ENCODE peak calls at places on chromosomes 12 and 14, in six cellular contexts. X is neuronal stem cell, W is IMR-90, C is mesendoderm, P is trophoblast cell, A is H1. B is an unnamed sample.
A peak's percentile ranks its signal among the peaks of the same experiment; 100 is the strongest.

GRCh38 chr12:26939953-26940352 is 1.7 kb downstream of the FGFR1OP2 start:
- DNase-seq in X (no peak), W (no peak), C (no peak), P (no peak), A (no peak), B (no peak)

GRCh38 chr12:131604146-131604844 is 106.6 kb upstream of the SFSWAP start:
- DNase-seq in X (no peak), W (no peak), C (no peak), P (no peak), A (no peak), B (no peak)

GRCh38 chr12:123571343-123571813 is 13.0 kb upstream of the TMED2 start:
- DNase-seq in X (no peak), W (peak; percentile 72), C (peak; percentile 65), P (peak; percentile 63), A (no peak), B (peak; percentile 89)

GRCh38 chr12:96473394-96474093 is 15.8 kb upstream of the CFAP54 start:
- DNase-seq in X (no peak), W (peak; percentile 76), C (no peak), P (no peak), A (no peak), B (no peak)

GRCh38 chr12:1907652-1908611 is 10.5 kb downstream of the CACNA2D4 start:
- DNase-seq in X (no peak), W (no peak), C (no peak), P (peak; percentile 23), A (no peak), B (no peak)

GRCh38 chr14:64763801-64764511 is 59.7 kb downstream of the PLEKHG3 start:
- DNase-seq in X (no peak), W (peak; percentile 55), C (peak; percentile 61), P (no peak), A (no peak), B (peak; percentile 80)

GRCh38 chr14:65958664-65959562 is 527.3 kb upstream of the CCDC196 start:
- DNase-seq in X (peak; percentile 42), W (peak; percentile 18), C (peak; percentile 71), P (peak; percentile 57), A (no peak), B (peak; percentile 32)

GRCh38 chr14:91372680-91373495 is 44.7 kb downstream of the CCDC88C start:
- DNase-seq in X (no peak), W (no peak), C (no peak), P (no peak), A (no peak), B (no peak)

GRCh38 chr12:82817368-82817767 is 130.7 kb downstream of the TMTC2 start:
- DNase-seq in X (no peak), W (no peak), C (no peak), P (no peak), A (no peak), B (no peak)

GRCh38 chr12:55074771-55075170 is 51.4 kb upstream of the OR9K2 start:
- DNase-seq in X (no peak), W (no peak), C (no peak), P (no peak), A (no peak), B (no peak)

GRCh38 chr14:23299558-23299957 is 3.1 kb downstream of the PPP1R3E start:
- DNase-seq in X (no peak), W (peak; percentile 70), C (no peak), P (peak; percentile 29), A (no peak), B (peak; percentile 80)

GRCh38 chr12:105077435-105077834 is 6.8 kb downstream of the ALDH1L2 start:
- DNase-seq in X (no peak), W (no peak), C (no peak), P (no peak), A (no peak), B (no peak)

GRCh38 chr12:53105712-53106439 is 2.6 kb downstream of the SOAT2 start:
- DNase-seq in X (no peak), W (no peak), C (no peak), P (no peak), A (no peak), B (no peak)

GRCh38 chr14:82230748-82231147 is 697.1 kb upstream of the SEL1L start:
- DNase-seq in X (no peak), W (no peak), C (no peak), P (no peak), A (no peak), B (no peak)

GRCh38 chr12:112574896-112575558 is 156.3 kb downstream of the PTPN11 start:
- DNase-seq in X (no peak), W (no peak), C (no peak), P (no peak), A (no peak), B (no peak)

GRCh38 chr14:41498959-41499358 is 107.7 kb upstream of the LRFN5 start:
- DNase-seq in X (no peak), W (no peak), C (no peak), P (no peak), A (no peak), B (no peak)

GRCh38 chr14:61470954-61471279 is 149.5 kb downstream of the PRKCH start:
- DNase-seq in X (no peak), W (no peak), C (no peak), P (no peak), A (no peak), B (no peak)

GRCh38 chr12:104529130-104529874 is 72.6 kb downstream of the CHST11 start:
- DNase-seq in X (no peak), W (no peak), C (peak; percentile 54), P (peak; percentile 83), A (no peak), B (no peak)

GRCh38 chr12:64568313-64568712 is 42.0 kb upstream of the RASSF3 start:
- DNase-seq in X (no peak), W (no peak), C (peak; percentile 49), P (no peak), A (no peak), B (no peak)

GRCh38 chr12:57899010-57899662 is 42.2 kb upstream of the ATP23 start:
- DNase-seq in X (no peak), W (peak; percentile 81), C (no peak), P (peak; percentile 6), A (no peak), B (peak; percentile 72)

GRCh38 chr12:57771271-57771872 is 533 bp downstream of the METTL1 start:
- DNase-seq in X (peak; percentile 88), W (peak; percentile 90), C (peak; percentile 97), P (peak; percentile 75), A (peak; percentile 80), B (peak; percentile 94)

GRCh38 chr14:71193663-71194062 is 286.4 kb downstream of the PCNX1 start:
- DNase-seq in X (no peak), W (no peak), C (peak; percentile 60), P (no peak), A (no peak), B (no peak)

GRCh38 chr14:36625014-36625413 is 36.6 kb upstream of the PAX9 start:
- DNase-seq in X (no peak), W (no peak), C (no peak), P (no peak), A (no peak), B (no peak)

GRCh38 chr12:27711312-27711682 is 665 bp downstream of the MRPS35 start:
- DNase-seq in X (no peak), W (no peak), C (peak; percentile 62), P (peak; percentile 33), A (no peak), B (no peak)

GRCh38 chr12:46659844-46660243 is 166.0 kb downstream of the SLC38A4 start:
- DNase-seq in X (no peak), W (no peak), C (no peak), P (no peak), A (no peak), B (peak; percentile 26)

GRCh38 chr12:57724003-57724935 is 14.3 kb downstream of the AGAP2 start:
- DNase-seq in X (no peak), W (no peak), C (no peak), P (no peak), A (no peak), B (no peak)

GRCh38 chr12:70327541-70327940 is 38.5 kb upstream of the KCNMB4 start:
- DNase-seq in X (no peak), W (no peak), C (peak; percentile 64), P (peak; percentile 50), A (no peak), B (no peak)

GRCh38 chr12:124352839-124353238 is 57.9 kb downstream of the RFLNA start:
- DNase-seq in X (no peak), W (no peak), C (no peak), P (no peak), A (no peak), B (peak; percentile 46)

GRCh38 chr12:74953697-74954096 is 255.9 kb downstream of the KCNC2 start:
- DNase-seq in X (no peak), W (no peak), C (no peak), P (no peak), A (no peak), B (no peak)

GRCh38 chr12:24380122-24380521 is 430.7 kb upstream of the SOX5 start:
- DNase-seq in X (peak; percentile 58), W (peak; percentile 27), C (peak; percentile 93), P (peak; percentile 73), A (no peak), B (no peak)

GRCh38 chr12:95532851-95533250 is 18.4 kb downstream of the USP44 start:
- DNase-seq in X (no peak), W (peak; percentile 53), C (no peak), P (peak; percentile 40), A (no peak), B (no peak)

GRCh38 chr12:131132118-131132892 is 178.6 kb downstream of the ADGRD1 start:
- DNase-seq in X (peak; percentile 83), W (peak; percentile 1), C (peak; percentile 94), P (peak; percentile 64), A (peak; percentile 61), B (peak; percentile 20)

GRCh38 chr12:72546106-72546505 is 273.9 kb downstream of the TRHDE start:
- DNase-seq in X (no peak), W (peak; percentile 73), C (no peak), P (no peak), A (no peak), B (no peak)

DNA sequence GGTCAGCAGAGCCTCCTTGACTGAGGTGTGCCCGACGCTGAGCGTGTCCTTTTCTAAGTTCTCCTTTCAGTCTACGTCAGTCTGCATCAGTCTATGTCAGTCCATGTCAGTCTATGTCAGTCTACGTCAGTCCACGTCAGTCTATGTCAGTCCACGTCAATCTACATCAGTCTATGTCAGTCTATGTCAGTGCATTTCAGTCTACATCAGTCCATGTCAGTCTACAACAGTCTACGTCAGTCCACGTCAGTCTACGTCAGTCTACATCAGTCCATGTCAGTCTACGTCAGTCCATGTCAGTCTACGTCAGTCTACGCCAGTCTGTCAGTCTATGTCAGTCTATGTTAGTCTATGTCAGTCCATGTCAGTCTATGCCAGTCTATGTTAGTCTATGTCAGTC is 15.9 kb downstream of the EIF5 start:
- DNase-seq in X (no peak), W (no peak), C (no peak), P (no peak), A (no peak), B (no peak)
- H2AK5ac ChIP-seq in X (no peak overlapping the region), W (peak overlapping the region; percentile 57), C (no peak overlapping the region), P (no peak overlapping the region), A (peak overlapping the region; percentile 98), B (no peak overlapping the region)

GRCh38 chr12:52093346-52093745 is 13.8 kb downstream of the SMIM41 start:
- DNase-seq in X (no peak), W (no peak), C (no peak), P (no peak), A (no peak), B (no peak)
- H3K27me3 ChIP-seq in X (no peaks in the 10 kb centered on the region), W (peaks cover 28% of the 10 kb centered on the region), C (no peaks in the 10 kb centered on the region), P (no peaks in the 10 kb centered on the region), A (no peaks in the 10 kb centered on the region), B (peaks cover 59% of the 10 kb centered on the region)

GRCh38 chr14:75125617-75126016 is 1.2 kb downstream of the NEK9 start:
- DNase-seq in X (no peak), W (peak; percentile 85), C (no peak), P (peak; percentile 21), A (no peak), B (peak; percentile 82)
- H3K4me3 ChIP-seq in X (no peak overlapping the region), W (peak overlapping the region; percentile 91), C (no peak overlapping the region), P (no peak overlapping the region), A (peak overlapping the region; percentile 86), B (no peak overlapping the region)

GRCh38 chr14:48967419-48967818 is 618.8 kb downstream of the RPS29 start:
- DNase-seq in X (no peak), W (peak; percentile 8), C (no peak), P (no peak), A (no peak), B (peak; percentile 6)
- H2AK5ac ChIP-seq in X (no peak overlapping the region), W (no peak overlapping the region), C (no peak overlapping the region), P (no peak overlapping the region), A (no peak overlapping the region), B (no peak overlapping the region)

B was measured in mesenchymal stem cell.